ENCODE peak calls at places on chromosome 3, in four cellular contexts. Y is H1, O is H9, Z is IMR-90. N is an unnamed sample.

GRCh38 chr3:65077124-65077523 is 389.3 kb upstream of the ADAMTS9 start:
- DNase-seq in O (no peak), Y (no peak), Z (no peak), N (no peak)

GRCh38 chr3:141647562-141647915 is 90.6 kb upstream of the RNF7 start:
- DNase-seq in Z (no peak), Y (no peak), O (no peak), N (no peak)

GRCh38 chr3:112579697-112580096 is 17.9 kb downstream of the SLC35A5 start:
- DNase-seq in Y (no peak), O (no peak), Z (peak; percentile 20), N (peak; percentile 19)

GRCh38 chr3:12076666-12077065 is 72.5 kb downstream of the SYN2 start:
- DNase-seq in Y (no peak), Z (no peak), O (no peak), N (no peak)

GRCh38 chr3:184597783-184598182 is 36.2 kb downstream of the EPHB3 start:
- DNase-seq in Y (no peak), Z (no peak), O (no peak), N (no peak)

GRCh38 chr3:128504533-128504915 is 11.5 kb upstream of the GATA2 start:
- DNase-seq in O (peak; percentile 23), Y (no peak), Z (no peak), N (no peak)

GRCh38 chr3:11558461-11558903 is 85.2 kb downstream of the VGLL4 start:
- DNase-seq in O (no peak), Z (no peak), Y (no peak), N (no peak)

GRCh38 chr3:117016359-117016758 is 306.8 kb downstream of the TUSC7 start:
- DNase-seq in Z (no peak), Y (peak; percentile 9), O (peak; percentile 42), N (peak; percentile 6)

GRCh38 chr3:124119056-124119721 is 127.3 kb upstream of the ROPN1 start:
- DNase-seq in O (no peak), Y (no peak), Z (peak; percentile 88), N (no peak)

GRCh38 chr3:102673271-102674115 is 238.7 kb downstream of the ZPLD1 start:
- DNase-seq in Y (peak; percentile 38), Z (peak; percentile 21), O (peak; percentile 70), N (peak; percentile 14)

GRCh38 chr3:13601692-13602080 is 52.8 kb downstream of the FBLN2 start:
- DNase-seq in O (no peak), Z (no peak), Y (no peak), N (peak; percentile 63)

GRCh38 chr3:124260206-124260915 is 268.4 kb upstream of the ROPN1 start:
- DNase-seq in Y (no peak), O (no peak), Z (peak; percentile 73), N (no peak)

GRCh38 chr3:10263549-10264363 is 15.5 kb downstream of the TATDN2 start:
- DNase-seq in Y (no peak), O (peak; percentile 85), Z (peak; percentile 42), N (peak; percentile 18)

GRCh38 chr3:127645371-127646015 is 16.5 kb downstream of the PODXL2 start:
- DNase-seq in O (no peak), Y (no peak), Z (no peak), N (no peak)

GRCh38 chr3:63478962-63479660 is 173.4 kb upstream of the SNTN start:
- DNase-seq in Y (no peak), Z (no peak), O (no peak), N (peak; percentile 3)

GRCh38 chr3:111616417-111617105 is 21.4 kb upstream of the ZBED2 start:
- DNase-seq in Y (no peak), Z (peak; percentile 18), O (no peak), N (no peak)

GRCh38 chr3:192090586-192090985 is 629.6 kb downstream of the PYDC2 start:
- DNase-seq in O (peak; percentile 49), Z (no peak), Y (no peak), N (no peak)

GRCh38 chr3:133574260-133574881 is 885 bp downstream of the CDV3 start:
- DNase-seq in Z (peak; percentile 80), O (peak; percentile 50), Y (no peak), N (peak; percentile 85)

GRCh38 chr3:53219897-53220483 is 35.8 kb downstream of the TKT start:
- DNase-seq in O (peak; percentile 95), Y (peak; percentile 78), Z (peak; percentile 72), N (peak; percentile 81)

GRCh38 chr3:134242649-134243637 is 7.7 kb downstream of the RYK start:
- DNase-seq in O (no peak), Y (no peak), Z (peak; percentile 92), N (peak; percentile 49)

GRCh38 chr3:82671466-82671865 is 910.0 kb upstream of the GBE1 start:
- DNase-seq in O (no peak), Y (no peak), Z (no peak), N (no peak)

GRCh38 chr3:177478170-177478859 is 281.0 kb upstream of the TBL1XR1 start:
- DNase-seq in Y (no peak), O (no peak), Z (peak; percentile 100), N (peak; percentile 76)

GRCh38 chr3:120446891-120447668 is 3.7 kb downstream of the FSTL1 start:
- DNase-seq in O (no peak), Y (no peak), Z (no peak), N (no peak)

GRCh38 chr3:181025204-181025603 is 35.7 kb upstream of the DNAJC19 start:
- DNase-seq in Z (no peak), Y (no peak), O (no peak), N (no peak)

GRCh38 chr3:98553021-98553563 is 21.3 kb downstream of the GPR15 start:
- DNase-seq in Z (no peak), Y (no peak), O (no peak), N (no peak)

GRCh38 chr3:187616307-187616939 is 53.8 kb downstream of the SST start:
- DNase-seq in Z (peak; percentile 55), Y (peak; percentile 38), O (peak; percentile 74), N (peak; percentile 89)

GRCh38 chr3:194277547-194278091 is 73.5 kb downstream of the CPN2 start:
- DNase-seq in Z (peak; percentile 33), O (peak; percentile 32), Y (no peak), N (no peak)

GRCh38 chr3:101530213-101531047 is 17.4 kb upstream of the SENP7 start:
- DNase-seq in Y (peak; percentile 57), O (peak; percentile 95), Z (no peak), N (no peak)

GRCh38 chr3:146832815-146833458 is 227.8 kb upstream of the PLSCR5 start:
- DNase-seq in Y (no peak), O (peak; percentile 31), Z (no peak), N (no peak)

GRCh38 chr3:28122227-28122626 is 119.2 kb upstream of the CMC1 start:
- DNase-seq in Y (no peak), Z (no peak), O (no peak), N (no peak)

GRCh38 chr3:158789592-158789991 is 12.3 kb upstream of the MFSD1 start:
- DNase-seq in O (no peak), Y (no peak), Z (peak; percentile 81), N (peak; percentile 48)

GRCh38 chr3:48428088-48428862 is 1.6 kb downstream of the PLXNB1 start:
- DNase-seq in O (peak; percentile 59), Z (no peak), Y (no peak), N (no peak)

GRCh38 chr3:48429416-48430358 is at the start of gene PLXNB1:
- DNase-seq in O (peak; percentile 97), Z (peak; percentile 71), Y (peak; percentile 91), N (peak; percentile 48)

GRCh38 chr3:48427630-48427962 is 2.3 kb downstream of the PLXNB1 start:
- DNase-seq in Y (no peak), Z (no peak), O (no peak), N (no peak)

GRCh38 chr3:48430359-48431101 is 644 bp upstream of the PLXNB1 start:
- DNase-seq in O (no peak), Z (no peak), Y (no peak), N (no peak)

GRCh38 chr3:48428863-48429415 is 947 bp downstream of the PLXNB1 start:
- DNase-seq in Z (peak; percentile 18), Y (no peak), O (peak; percentile 55), N (peak; percentile 49)
- H2BK120ac ChIP-seq in Z (no peak overlapping the region), Y (no peak overlapping the region), O (no peak overlapping the region), N (peak overlapping the region; percentile 72)

DNA sequence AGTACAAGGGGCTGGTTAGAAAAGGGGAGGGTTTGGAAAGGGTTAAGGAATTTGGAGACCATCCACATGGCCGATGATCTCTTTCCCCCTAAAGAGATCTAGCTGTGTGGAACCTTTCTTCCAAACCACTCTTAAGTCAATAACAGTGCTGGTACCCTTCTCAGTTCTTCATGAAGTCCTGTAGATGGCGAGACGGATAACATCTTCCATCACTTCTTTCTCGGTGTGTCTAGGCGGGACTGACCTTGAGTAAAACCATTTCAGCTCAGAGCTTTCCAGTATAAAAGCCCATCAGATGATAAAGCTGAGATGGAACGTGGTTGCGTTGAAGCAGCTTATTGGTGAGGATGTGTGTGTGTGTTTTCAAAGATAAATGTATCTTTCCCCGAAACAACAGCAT is 151.5 kb upstream of the BHLHE40 start:
- DNase-seq in Y (no peak), O (no peak), Z (no peak), N (no peak)
- H3K27ac ChIP-seq in Y (no peak overlapping the region), O (no peak overlapping the region), Z (no peak overlapping the region), N (no peak overlapping the region)

GRCh38 chr3:19457449-19457848 is 309.1 kb downstream of the KCNH8 start:
- DNase-seq in Y (no peak), Z (no peak), O (no peak), N (peak; percentile 16)

GRCh38 chr3:19455546-19455945 is 307.2 kb downstream of the KCNH8 start:
- DNase-seq in Y (no peak), O (no peak), Z (no peak), N (no peak)
- H2BK120ac ChIP-seq in Y (no peak overlapping the region), O (no peak overlapping the region), Z (no peak overlapping the region), N (no peak overlapping the region)

DNA sequence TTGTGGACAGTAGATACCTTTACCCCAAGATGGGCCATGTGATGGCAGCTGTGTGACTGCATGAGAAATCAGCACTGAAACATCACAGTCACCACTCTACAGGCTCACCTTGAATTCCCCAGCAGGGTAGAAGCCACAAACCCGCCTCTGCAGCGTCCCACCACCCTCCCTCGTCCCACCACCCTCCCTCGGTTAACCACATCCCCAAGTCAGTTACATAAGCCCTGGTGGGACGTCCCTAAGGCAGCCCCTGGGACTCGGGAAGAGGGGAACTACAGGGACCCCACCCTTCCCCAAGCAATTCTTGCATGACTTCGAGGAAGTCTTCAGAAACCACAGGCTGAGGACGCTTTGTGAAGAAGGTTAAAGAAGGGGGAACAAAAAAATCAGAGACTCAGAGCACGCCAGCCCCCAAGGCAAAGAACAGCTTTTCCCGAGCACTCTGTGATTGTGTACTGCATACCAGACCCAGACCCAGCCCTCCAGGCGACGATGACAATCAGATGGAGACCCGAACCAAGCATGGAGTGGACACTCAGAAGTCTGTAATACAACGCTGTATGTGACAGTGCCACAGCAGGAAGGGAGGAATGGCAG is 60.5 kb downstream of the SH3BP5 start:
- DNase-seq in Z (no peak), O (no peak), Y (no peak), N (peak; percentile 33)
- H3K27ac ChIP-seq in Z (no peak overlapping the region), O (no peak overlapping the region), Y (no peak overlapping the region), N (peak overlapping the region; percentile 88)

GRCh38 chr3:69292185-69292584 is 93.7 kb downstream of the FRMD4B start:
- DNase-seq in Z (no peak), O (no peak), Y (no peak), N (no peak)
- H2BK120ac ChIP-seq in Z (no peak overlapping the region), O (no peak overlapping the region), Y (no peak overlapping the region), N (no peak overlapping the region)

GRCh38 chr3:113629941-113630340 is 66.5 kb downstream of the USF3 start:
- DNase-seq in Y (no peak), Z (no peak), O (no peak), N (no peak)

GRCh38 chr3:113626513-113627371 is 69.7 kb downstream of the USF3 start:
- DNase-seq in Z (peak; percentile 58), O (peak; percentile 69), Y (peak; percentile 34), N (peak; percentile 35)

GRCh38 chr3:113628788-113629187 is 67.7 kb downstream of the USF3 start:
- DNase-seq in Z (no peak), O (no peak), Y (no peak), N (no peak)

GRCh38 chr3:113625724-113626348 is 70.6 kb downstream of the USF3 start:
- DNase-seq in Y (no peak), Z (no peak), O (no peak), N (no peak)

GRCh38 chr3:113628316-113628715 is 68.1 kb downstream of the USF3 start:
- DNase-seq in Z (no peak), Y (no peak), O (no peak), N (no peak)
- H3K27ac ChIP-seq in Z (no peak overlapping the region), Y (no peak overlapping the region), O (no peak overlapping the region), N (no peak overlapping the region)